ENCODE peak calls at places on chromosome 16, in six cellular contexts. Y is CD8-positive, alpha-beta memory T cell; K is C1 segment of cervical spinal cord; O is PC-9; N is transverse colon; Z is RPMI8226. V is an unnamed sample.

GRCh38 chr16:82439678-82440293 is 187.0 kb upstream of the CDH13 start:
- DNase-seq in Z (peak; percentile 14), N (no peak), K (no peak), Y (no peak), O (no peak), V (no peak)

GRCh38 chr16:70157477-70158260 is 15.9 kb upstream of the CLEC18C start:
- DNase-seq in Z (no peak), N (no peak), Y (no peak), O (peak; percentile 29), K (no peak), V (no peak)

GRCh38 chr16:87127061-87127765 is 190.0 kb downstream of the C16orf95 start:
- DNase-seq in Y (no peak), Z (no peak), N (no peak), K (no peak), O (no peak), V (no peak)

GRCh38 chr16:20803192-20803560 is 3.1 kb downstream of the ERI2 start:
- DNase-seq in Z (no peak), N (no peak), K (no peak), O (no peak), Y (no peak), V (no peak)

GRCh38 chr16:24273511-24273910 is 17.4 kb downstream of the CACNG3 start:
- DNase-seq in O (peak; percentile 63), N (no peak), K (no peak), Z (no peak), Y (no peak), V (no peak)

GRCh38 chr16:87835882-87836331 is 33.4 kb downstream of the SLC7A5 start:
- DNase-seq in Y (no peak), N (no peak), O (no peak), Z (no peak), K (no peak), V (no peak)

GRCh38 chr16:55480228-55480655 is 1.2 kb downstream of the MMP2 start:
- DNase-seq in O (no peak), K (peak; percentile 30), Y (no peak), Z (no peak), N (peak; percentile 71), V (peak; percentile 28)

GRCh38 chr16:9152649-9153501 is 61.4 kb downstream of the HAPSTR1 start:
- DNase-seq in N (no peak), Y (no peak), K (no peak), Z (no peak), O (no peak), V (no peak)

GRCh38 chr16:50234771-50235556 is 31.4 kb upstream of the ADCY7 start:
- DNase-seq in N (no peak), K (no peak), O (peak; percentile 61), Y (no peak), Z (no peak), V (no peak)

GRCh38 chr16:88570691-88571092 is 489 bp downstream of the ZC3H18 start:
- DNase-seq in O (no peak), N (peak; percentile 32), K (no peak), Z (peak; percentile 62), Y (no peak), V (no peak)

GRCh38 chr16:46830417-46830901 is 521 bp downstream of the C16orf87 start:
- DNase-seq in O (no peak), K (no peak), Y (no peak), N (peak; percentile 48), Z (peak; percentile 59), V (no peak)

GRCh38 chr16:5874899-5875298 is 777.3 kb upstream of the EEF2KMT start:
- DNase-seq in N (no peak), Z (no peak), O (no peak), Y (no peak), K (no peak), V (no peak)

GRCh38 chr16:1771864-1772361 is 570 bp upstream of the NME3 start:
- DNase-seq in Z (no peak), Y (no peak), N (peak; percentile 16), K (no peak), O (no peak), V (no peak)

GRCh38 chr16:30658731-30659506 is 688 bp downstream of the FBRS start:
- DNase-seq in Y (no peak), K (no peak), N (no peak), O (peak; percentile 90), Z (peak; percentile 93), V (peak; percentile 95)

GRCh38 chr16:11543676-11544393 is 42.9 kb downstream of the LITAF start:
- DNase-seq in N (no peak), Z (no peak), Y (no peak), O (no peak), K (no peak), V (no peak)

GRCh38 chr16:10085078-10085798 is 97.0 kb downstream of the GRIN2A start:
- DNase-seq in Y (no peak), K (no peak), N (no peak), O (no peak), Z (no peak), V (no peak)

GRCh38 chr16:52404546-52404945 is 142.4 kb downstream of the TOX3 start:
- DNase-seq in N (no peak), Z (no peak), K (no peak), O (no peak), Y (no peak), V (no peak)

GRCh38 chr16:83845263-83845662 is 37.5 kb downstream of the HSBP1 start:
- DNase-seq in O (no peak), N (no peak), K (no peak), Y (no peak), Z (no peak), V (no peak)

GRCh38 chr16:5845046-5845445 is 747.5 kb upstream of the EEF2KMT start:
- DNase-seq in N (no peak), O (no peak), Y (no peak), Z (no peak), K (no peak), V (no peak)

GRCh38 chr16:25126820-25127232 is 15.3 kb downstream of the LCMT1 start:
- DNase-seq in Z (no peak), Y (peak; percentile 14), N (peak; percentile 76), K (no peak), O (peak; percentile 81), V (no peak)

GRCh38 chr16:85330694-85331188 is 218.5 kb upstream of the CIBAR2 start:
- DNase-seq in O (peak; percentile 53), N (no peak), Z (peak; percentile 62), Y (peak; percentile 45), K (no peak), V (no peak)

GRCh38 chr16:88754912-88755744 is 29.9 kb downstream of the PIEZO1 start:
- DNase-seq in Y (no peak), K (no peak), Z (no peak), O (peak; percentile 96), N (no peak), V (no peak)

GRCh38 chr16:77223184-77223583 is 24.0 kb downstream of the SYCE1L start:
- DNase-seq in N (no peak), K (no peak), O (no peak), Z (peak; percentile 65), Y (no peak), V (no peak)

GRCh38 chr16:27318399-27319256 is 4.9 kb downstream of the IL4R start:
- DNase-seq in O (peak; percentile 88), K (no peak), Z (no peak), N (peak; percentile 48), Y (peak; percentile 48), V (no peak)

GRCh38 chr16:2009302-2009711 is 314 bp downstream of the ZNF598 start:
- DNase-seq in O (no peak), N (no peak), Y (peak; percentile 26), K (no peak), Z (peak; percentile 48), V (no peak)

GRCh38 chr16:86077243-86077940 is 178.4 kb downstream of the IRF8 start:
- DNase-seq in N (no peak), K (no peak), Y (no peak), O (no peak), Z (no peak), V (no peak)

GRCh38 chr16:84497418-84497817 is 7.0 kb downstream of the MEAK7 start:
- DNase-seq in K (no peak), Y (no peak), Z (no peak), N (no peak), O (no peak), V (no peak)

GRCh38 chr16:76639685-76640289 is 362.6 kb downstream of the CNTNAP4 start:
- DNase-seq in O (no peak), Y (no peak), N (no peak), K (no peak), Z (no peak), V (no peak)

GRCh38 chr16:71526111-71526998 is at the start of gene CHST4:
- DNase-seq in O (peak; percentile 94), Y (no peak), Z (no peak), N (no peak), K (no peak), V (no peak)

GRCh38 chr16:28304214-28304613 is 11.9 kb downstream of the SBK1 start:
- DNase-seq in Z (peak; percentile 73), K (no peak), N (no peak), O (no peak), Y (no peak), V (no peak)

GRCh38 chr16:47888142-47888541 is 267.7 kb downstream of the ABCC12 start:
- DNase-seq in Y (no peak), N (no peak), K (no peak), O (peak; percentile 73), Z (no peak), V (no peak)

GRCh38 chr16:77834600-77834963 is 46.2 kb downstream of the VAT1L start:
- DNase-seq in Y (no peak), N (no peak), O (no peak), Z (no peak), K (no peak), V (no peak)

GRCh38 chr16:80931985-80932720 is 74.5 kb downstream of the CMC2 start:
- DNase-seq in N (peak; percentile 41), K (peak; percentile 59), Y (no peak), Z (no peak), O (no peak), V (peak; percentile 63)

GRCh38 chr16:56988948-56989945 is at the start of gene NLRC5:
- DNase-seq in N (peak; percentile 93), O (peak; percentile 74), Z (peak; percentile 97), K (peak; percentile 63), Y (peak; percentile 87), V (peak; percentile 44)

GRCh38 chr16:22675745-22676540 is 138.0 kb upstream of the HS3ST2 start:
- DNase-seq in O (no peak), Z (no peak), N (no peak), Y (no peak), K (no peak), V (no peak)

GRCh38 chr16:2663553-2664521 is 18.5 kb upstream of the KCTD5 start:
- DNase-seq in Z (no peak), Y (no peak), K (no peak), N (peak; percentile 54), O (no peak), V (no peak)

GRCh38 chr16:67967956-67968439 is 439 bp downstream of the SLC12A4 start:
- DNase-seq in O (no peak), N (peak; percentile 44), Z (peak; percentile 56), Y (peak; percentile 16), K (no peak), V (no peak)

V was measured in amygdala.